ENCODE peak calls at places on chromosomes 11 and 22, in seven cellular contexts. One of them, this sample, is unnamed.

GRCh38 chr11:747176-748006 is at the start of gene TALDO1:
- DNase-seq in transverse colon: peak
- DNase-seq in breast epithelium: peak
- DNase-seq in stomach: peak
- DNase-seq in sigmoid colon: peak
- DNase-seq in H1: peak
- DNase-seq in spleen: peak
- DNase-seq in this sample: no peak

GRCh38 chr11:19092342-19092741 is 24.6 kb upstream of the ZDHHC13 start:
- DNase-seq in stomach: no peak
- DNase-seq in sigmoid colon: no peak
- DNase-seq in spleen: no peak
- DNase-seq in H1: no peak
- DNase-seq in breast epithelium: no peak
- DNase-seq in transverse colon: no peak
- DNase-seq in this sample: no peak

GRCh38 chr11:104968365-104968855 is at the start of gene CASP4:
- DNase-seq in spleen: no peak
- DNase-seq in H1: no peak
- DNase-seq in sigmoid colon: no peak
- DNase-seq in transverse colon: peak
- DNase-seq in stomach: no peak
- DNase-seq in breast epithelium: no peak
- DNase-seq in this sample: no peak

GRCh38 chr11:84564180-84564866 is 1062.8 kb downstream of the DLG2 start:
- DNase-seq in transverse colon: peak
- DNase-seq in breast epithelium: no peak
- DNase-seq in spleen: no peak
- DNase-seq in stomach: peak
- DNase-seq in H1: no peak
- DNase-seq in sigmoid colon: no peak
- DNase-seq in this sample: no peak

GRCh38 chr11:3873712-3874349 is 18.4 kb downstream of the STIM1 start:
- DNase-seq in breast epithelium: no peak
- DNase-seq in sigmoid colon: no peak
- DNase-seq in spleen: no peak
- DNase-seq in H1: no peak
- DNase-seq in stomach: no peak
- DNase-seq in transverse colon: no peak
- DNase-seq in this sample: no peak

GRCh38 chr22:20272700-20273099 is 4.6 kb upstream of the RTN4R start:
- DNase-seq in H1: no peak
- DNase-seq in spleen: no peak
- DNase-seq in stomach: no peak
- DNase-seq in breast epithelium: no peak
- DNase-seq in sigmoid colon: no peak
- DNase-seq in transverse colon: no peak
- DNase-seq in this sample: no peak

GRCh38 chr11:36090351-36091245 is 146.7 kb downstream of the LDLRAD3 start:
- DNase-seq in transverse colon: no peak
- DNase-seq in sigmoid colon: no peak
- DNase-seq in H1: no peak
- DNase-seq in stomach: no peak
- DNase-seq in breast epithelium: no peak
- DNase-seq in spleen: no peak
- DNase-seq in this sample: no peak

GRCh38 chr11:128964463-128964930 is 21.8 kb upstream of the TP53AIP1 start:
- DNase-seq in sigmoid colon: no peak
- DNase-seq in H1: no peak
- DNase-seq in transverse colon: no peak
- DNase-seq in spleen: no peak
- DNase-seq in breast epithelium: no peak
- DNase-seq in stomach: no peak
- DNase-seq in this sample: no peak

GRCh38 chr11:67301951-67302516 is 1.3 kb upstream of the SSH3 start:
- DNase-seq in transverse colon: peak
- DNase-seq in breast epithelium: no peak
- DNase-seq in spleen: peak
- DNase-seq in stomach: peak
- DNase-seq in H1: peak
- DNase-seq in sigmoid colon: peak
- DNase-seq in this sample: no peak

GRCh38 chr11:83157755-83158473 is 983 bp downstream of the PCF11 start:
- DNase-seq in sigmoid colon: peak
- DNase-seq in transverse colon: peak
- DNase-seq in breast epithelium: peak
- DNase-seq in stomach: peak
- DNase-seq in H1: peak
- DNase-seq in spleen: peak
- DNase-seq in this sample: no peak

GRCh38 chr11:130816941-130817607 is 99.2 kb downstream of the SNX19 start:
- DNase-seq in transverse colon: no peak
- DNase-seq in stomach: no peak
- DNase-seq in sigmoid colon: peak
- DNase-seq in H1: no peak
- DNase-seq in spleen: no peak
- DNase-seq in breast epithelium: no peak
- DNase-seq in this sample: no peak

GRCh38 chr22:24149191-24149590 is 32.1 kb upstream of the SUSD2 start:
- DNase-seq in breast epithelium: no peak
- DNase-seq in sigmoid colon: no peak
- DNase-seq in transverse colon: no peak
- DNase-seq in H1: no peak
- DNase-seq in stomach: no peak
- DNase-seq in spleen: no peak
- DNase-seq in this sample: no peak

GRCh38 chr22:25123677-25124076 is 76.0 kb upstream of the CRYBB3 start:
- DNase-seq in breast epithelium: no peak
- DNase-seq in spleen: no peak
- DNase-seq in H1: no peak
- DNase-seq in transverse colon: no peak
- DNase-seq in stomach: no peak
- DNase-seq in sigmoid colon: no peak
- DNase-seq in this sample: no peak

GRCh38 chr11:67406969-67407699 is 3.3 kb downstream of the TBC1D10C start:
- DNase-seq in transverse colon: no peak
- DNase-seq in spleen: peak
- DNase-seq in sigmoid colon: no peak
- DNase-seq in H1: no peak
- DNase-seq in breast epithelium: no peak
- DNase-seq in stomach: no peak
- DNase-seq in this sample: no peak

GRCh38 chr11:87033561-87033960 is 4.2 kb upstream of the TMEM135 start:
- DNase-seq in spleen: no peak
- DNase-seq in H1: no peak
- DNase-seq in sigmoid colon: no peak
- DNase-seq in breast epithelium: no peak
- DNase-seq in stomach: no peak
- DNase-seq in transverse colon: no peak
- DNase-seq in this sample: no peak

GRCh38 chr22:40044102-40044869 is 49.5 kb downstream of the FAM83F start:
- DNase-seq in stomach: peak
- DNase-seq in transverse colon: peak
- DNase-seq in breast epithelium: peak
- DNase-seq in spleen: peak
- DNase-seq in H1: peak
- DNase-seq in sigmoid colon: peak
- DNase-seq in this sample: no peak

GRCh38 chr22:40043793-40044101 is 49.0 kb downstream of the FAM83F start:
- DNase-seq in breast epithelium: no peak
- DNase-seq in transverse colon: no peak
- DNase-seq in stomach: no peak
- DNase-seq in spleen: no peak
- DNase-seq in H1: no peak
- DNase-seq in sigmoid colon: no peak
- DNase-seq in this sample: no peak

GRCh38 chr22:40046126-40046525 is 51.4 kb downstream of the FAM83F start:
- DNase-seq in spleen: no peak
- DNase-seq in sigmoid colon: no peak
- DNase-seq in H1: no peak
- DNase-seq in stomach: no peak
- DNase-seq in transverse colon: no peak
- DNase-seq in breast epithelium: no peak
- DNase-seq in this sample: no peak

GRCh38 chr22:40043086-40043485 is 48.3 kb downstream of the FAM83F start:
- DNase-seq in stomach: no peak
- DNase-seq in transverse colon: peak
- DNase-seq in sigmoid colon: peak
- DNase-seq in breast epithelium: peak
- DNase-seq in spleen: no peak
- DNase-seq in H1: no peak
- DNase-seq in this sample: no peak

DNA sequence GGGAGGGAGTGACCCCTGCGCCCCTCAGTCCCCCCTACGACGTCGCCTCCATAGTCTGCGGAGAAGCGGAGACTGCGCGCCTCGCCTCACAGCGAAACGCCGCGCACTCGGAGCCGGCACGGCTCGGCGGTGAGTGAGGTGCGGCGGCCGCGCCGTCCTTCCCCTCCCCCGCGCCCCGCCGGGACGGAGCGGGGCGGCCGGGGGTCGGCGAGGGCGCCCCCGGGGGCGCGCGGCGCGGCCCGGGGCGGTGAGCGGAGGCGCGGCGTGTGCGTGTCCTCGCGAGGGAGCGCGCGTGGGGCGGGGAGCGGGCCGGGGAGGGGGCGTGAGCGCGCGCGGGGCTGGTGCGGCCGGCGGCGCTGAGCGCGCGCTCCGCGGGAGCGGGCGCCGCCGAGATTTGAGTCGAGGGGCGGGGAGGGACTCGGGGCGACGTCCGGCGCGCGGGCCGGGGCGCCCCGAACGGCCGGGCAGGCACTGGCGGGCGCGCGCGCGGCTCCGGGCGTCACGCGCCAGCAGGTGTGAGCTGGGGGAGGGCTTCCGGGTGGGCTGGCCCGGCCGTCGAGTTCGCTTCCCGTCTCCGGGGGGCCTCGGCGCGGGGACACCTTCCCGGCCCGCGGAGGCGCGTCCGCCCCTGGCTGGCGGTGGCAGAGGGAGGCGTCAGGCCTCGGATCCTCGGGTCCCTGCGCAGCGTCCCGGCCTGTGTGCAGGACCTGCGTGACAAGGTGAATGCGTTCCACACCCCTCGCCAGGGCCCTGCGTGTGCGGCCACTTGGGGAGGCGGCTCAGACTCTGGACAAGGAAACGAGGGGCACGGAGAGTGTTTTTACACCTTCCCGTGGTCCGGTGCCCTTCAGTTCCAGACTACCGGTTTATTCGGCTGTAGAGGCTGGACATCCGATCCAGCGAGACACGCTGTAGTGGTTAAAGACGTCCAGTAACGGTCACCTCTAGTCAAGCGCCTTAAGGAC is 50.4 kb downstream of the FAM83F start:
- DNase-seq in breast epithelium: no peak
- DNase-seq in sigmoid colon: peak
- DNase-seq in H1: peak
- DNase-seq in spleen: peak
- DNase-seq in transverse colon: peak
- DNase-seq in stomach: peak
- DNase-seq in this sample: no peak
- TF ChIP-seq POLR2A in breast epithelium: no peak
- TF ChIP-seq POLR2A in sigmoid colon: no peak
- TF ChIP-seq POLR2A in H1: peak
- TF ChIP-seq POLR2A in spleen: no peak
- TF ChIP-seq POLR2A in transverse colon: no peak
- TF ChIP-seq POLR2A in stomach: no peak
- TF ChIP-seq POLR2A in this sample: no peak

GRCh38 chr22:49948958-49949913 is 11.3 kb upstream of the PIM3 start:
- DNase-seq in transverse colon: peak
- DNase-seq in H1: no peak
- DNase-seq in breast epithelium: peak
- DNase-seq in sigmoid colon: no peak
- DNase-seq in stomach: peak
- DNase-seq in spleen: no peak
- DNase-seq in this sample: no peak
- TF ChIP-seq POLR2AphosphoS5 in transverse colon: peak
- TF ChIP-seq POLR2AphosphoS5 in H1: no peak
- TF ChIP-seq POLR2AphosphoS5 in breast epithelium: no peak
- TF ChIP-seq POLR2AphosphoS5 in sigmoid colon: no peak
- TF ChIP-seq POLR2AphosphoS5 in stomach: peak
- TF ChIP-seq POLR2AphosphoS5 in spleen: no peak
- TF ChIP-seq POLR2AphosphoS5 in this sample: peak

DNA sequence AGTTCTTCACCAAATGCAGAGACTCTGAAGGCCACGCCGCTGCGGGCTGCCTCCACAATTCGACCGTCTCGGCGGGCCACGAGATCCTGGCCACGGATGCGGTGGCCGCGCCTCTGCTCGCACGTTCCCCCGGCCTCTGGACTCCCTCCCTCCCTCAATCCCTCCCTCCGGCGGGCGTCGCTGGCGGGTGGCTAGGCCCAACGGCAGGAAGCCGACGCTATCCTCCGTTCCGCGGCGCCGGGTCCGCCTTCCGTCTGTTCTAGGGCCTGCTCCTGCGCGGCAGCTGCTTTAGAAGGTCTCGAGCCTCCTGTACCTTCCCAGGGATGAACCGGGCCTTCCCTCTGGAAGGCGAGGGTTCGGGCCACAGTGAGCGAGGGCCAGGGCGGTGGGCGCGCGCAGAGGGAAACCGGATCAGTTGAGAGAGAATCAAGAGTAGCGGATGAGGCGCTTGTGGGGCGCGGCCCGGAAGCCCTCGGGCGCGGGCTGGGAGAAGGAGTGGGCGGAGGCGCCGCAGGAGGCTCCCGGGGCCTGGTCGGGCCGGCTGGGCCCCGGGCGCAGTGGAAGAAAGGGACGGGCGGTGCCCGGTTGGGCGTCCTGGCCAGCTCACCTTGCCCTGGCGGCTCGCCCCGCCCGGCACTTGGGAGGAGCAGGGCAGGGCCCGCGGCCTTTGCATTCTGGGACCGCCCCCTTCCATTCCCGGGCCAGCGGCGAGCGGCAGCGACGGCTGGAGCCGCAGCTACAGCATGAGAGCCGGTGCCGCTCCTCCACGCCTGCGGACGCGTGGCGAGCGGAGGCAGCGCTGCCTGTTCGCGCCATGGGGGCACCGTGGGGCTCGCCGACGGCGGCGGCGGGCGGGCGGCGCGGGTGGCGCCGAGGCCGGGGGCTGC is at the start of gene FUT4:
- DNase-seq in H1: peak
- DNase-seq in sigmoid colon: peak
- DNase-seq in transverse colon: peak
- DNase-seq in stomach: peak
- DNase-seq in spleen: peak
- DNase-seq in breast epithelium: peak
- DNase-seq in this sample: no peak
- TF ChIP-seq CTCF in H1: peak
- TF ChIP-seq CTCF in sigmoid colon: no peak
- TF ChIP-seq CTCF in transverse colon: no peak
- TF ChIP-seq CTCF in stomach: no peak
- TF ChIP-seq CTCF in spleen: no peak
- TF ChIP-seq CTCF in breast epithelium: no peak
- TF ChIP-seq CTCF in this sample: no peak

GRCh38 chr11:123284454-123284853 is 89.4 kb upstream of the CLMP start:
- DNase-seq in sigmoid colon: no peak
- DNase-seq in H1: no peak
- DNase-seq in transverse colon: no peak
- DNase-seq in spleen: no peak
- DNase-seq in stomach: no peak
- DNase-seq in breast epithelium: no peak
- DNase-seq in this sample: no peak

GRCh38 chr11:123291201-123291869 is 96.3 kb upstream of the CLMP start:
- DNase-seq in breast epithelium: no peak
- DNase-seq in H1: no peak
- DNase-seq in sigmoid colon: no peak
- DNase-seq in transverse colon: no peak
- DNase-seq in stomach: no peak
- DNase-seq in spleen: no peak
- DNase-seq in this sample: no peak

GRCh38 chr11:123286761-123287160 is 91.7 kb upstream of the CLMP start:
- DNase-seq in spleen: no peak
- DNase-seq in transverse colon: no peak
- DNase-seq in breast epithelium: no peak
- DNase-seq in sigmoid colon: no peak
- DNase-seq in H1: no peak
- DNase-seq in stomach: no peak
- DNase-seq in this sample: no peak

GRCh38 chr11:123286255-123286654 is 91.2 kb upstream of the CLMP start:
- DNase-seq in stomach: no peak
- DNase-seq in H1: no peak
- DNase-seq in transverse colon: no peak
- DNase-seq in sigmoid colon: no peak
- DNase-seq in breast epithelium: no peak
- DNase-seq in spleen: no peak
- DNase-seq in this sample: no peak
- TF ChIP-seq POLR2A in stomach: no peak
- TF ChIP-seq POLR2A in H1: no peak
- TF ChIP-seq POLR2A in transverse colon: no peak
- TF ChIP-seq POLR2A in sigmoid colon: no peak
- TF ChIP-seq POLR2A in breast epithelium: no peak
- TF ChIP-seq POLR2A in spleen: no peak
- TF ChIP-seq POLR2A in this sample: no peak

This sample was measured in vagina.